ENCODE peak calls at places on chromosomes 11 and 22, in ten cellular contexts. One of them, this sample, is unnamed.

GRCh38 chr11:79228417-79228755 is 212.4 kb downstream of the TENM4 start:
- DNase-seq in NCI-H774: no peak
- DNase-seq in H1: no peak
- DNase-seq in GM18507: no peak
- DNase-seq in naive thymus-derived CD8-positive, alpha-beta T cell: no peak
- DNase-seq in T-helper 17 cell: no peak
- DNase-seq in stimulated activated CD4-positive, alpha-beta T cell treated with anti-CD3 and anti-CD28 coated beads, Interleukin-1b, Interleukin-23, amount 100 ng/mL, for 24 hours: no peak
- DNase-seq in NCI-H1105: no peak
- DNase-seq in stimulated activated CD8-positive, alpha-beta memory T cell treated with anti-CD3 and anti-CD28 coated beads, Interleukin-12 subunit alpha, Interleukin-12 subunit beta, amount 100 ng/mL, for 1 hour: no peak
- DNase-seq in tibial artery: no peak
- DNase-seq in this sample: no peak

GRCh38 chr11:112728716-112729115 is 232.5 kb upstream of the NCAM1 start:
- DNase-seq in NCI-H774: no peak
- DNase-seq in H1: no peak
- DNase-seq in stimulated activated CD8-positive, alpha-beta memory T cell treated with anti-CD3 and anti-CD28 coated beads, Interleukin-12 subunit alpha, Interleukin-12 subunit beta, amount 100 ng/mL, for 1 hour: no peak
- DNase-seq in tibial artery: no peak
- DNase-seq in GM18507: no peak
- DNase-seq in T-helper 17 cell: no peak
- DNase-seq in stimulated activated CD4-positive, alpha-beta T cell treated with anti-CD3 and anti-CD28 coated beads, Interleukin-1b, Interleukin-23, amount 100 ng/mL, for 24 hours: no peak
- DNase-seq in NCI-H1105: no peak
- DNase-seq in naive thymus-derived CD8-positive, alpha-beta T cell: no peak
- DNase-seq in this sample: no peak

GRCh38 chr11:93541884-93542752 is 1.1 kb downstream of the SMCO4 start:
- DNase-seq in H1: peak; percentile 41
- DNase-seq in naive thymus-derived CD8-positive, alpha-beta T cell: no peak
- DNase-seq in GM18507: no peak
- DNase-seq in stimulated activated CD4-positive, alpha-beta T cell treated with anti-CD3 and anti-CD28 coated beads, Interleukin-1b, Interleukin-23, amount 100 ng/mL, for 24 hours: no peak
- DNase-seq in T-helper 17 cell: peak; percentile 26
- DNase-seq in stimulated activated CD8-positive, alpha-beta memory T cell treated with anti-CD3 and anti-CD28 coated beads, Interleukin-12 subunit alpha, Interleukin-12 subunit beta, amount 100 ng/mL, for 1 hour: no peak
- DNase-seq in NCI-H774: peak; percentile 30
- DNase-seq in tibial artery: peak; percentile 69
- DNase-seq in NCI-H1105: no peak
- DNase-seq in this sample: peak; percentile 39

GRCh38 chr22:46546466-46547178 is 9.2 kb upstream of the CELSR1 start:
- DNase-seq in naive thymus-derived CD8-positive, alpha-beta T cell: no peak
- DNase-seq in NCI-H774: no peak
- DNase-seq in tibial artery: no peak
- DNase-seq in NCI-H1105: no peak
- DNase-seq in stimulated activated CD8-positive, alpha-beta memory T cell treated with anti-CD3 and anti-CD28 coated beads, Interleukin-12 subunit alpha, Interleukin-12 subunit beta, amount 100 ng/mL, for 1 hour: no peak
- DNase-seq in T-helper 17 cell: no peak
- DNase-seq in stimulated activated CD4-positive, alpha-beta T cell treated with anti-CD3 and anti-CD28 coated beads, Interleukin-1b, Interleukin-23, amount 100 ng/mL, for 24 hours: no peak
- DNase-seq in GM18507: no peak
- DNase-seq in H1: no peak
- DNase-seq in this sample: no peak

GRCh38 chr11:44305643-44306468 is 4.1 kb downstream of the ALX4 start:
- DNase-seq in stimulated activated CD4-positive, alpha-beta T cell treated with anti-CD3 and anti-CD28 coated beads, Interleukin-1b, Interleukin-23, amount 100 ng/mL, for 24 hours: no peak
- DNase-seq in T-helper 17 cell: no peak
- DNase-seq in NCI-H1105: no peak
- DNase-seq in tibial artery: no peak
- DNase-seq in NCI-H774: no peak
- DNase-seq in H1: no peak
- DNase-seq in stimulated activated CD8-positive, alpha-beta memory T cell treated with anti-CD3 and anti-CD28 coated beads, Interleukin-12 subunit alpha, Interleukin-12 subunit beta, amount 100 ng/mL, for 1 hour: peak; percentile 4
- DNase-seq in GM18507: no peak
- DNase-seq in naive thymus-derived CD8-positive, alpha-beta T cell: no peak
- DNase-seq in this sample: peak; percentile 8

GRCh38 chr11:34051349-34052035 is at the start of gene CAPRIN1:
- DNase-seq in tibial artery: peak; percentile 91
- DNase-seq in GM18507: peak; percentile 79
- DNase-seq in stimulated activated CD8-positive, alpha-beta memory T cell treated with anti-CD3 and anti-CD28 coated beads, Interleukin-12 subunit alpha, Interleukin-12 subunit beta, amount 100 ng/mL, for 1 hour: peak; percentile 58
- DNase-seq in NCI-H1105: peak; percentile 93
- DNase-seq in naive thymus-derived CD8-positive, alpha-beta T cell: peak; percentile 79
- DNase-seq in T-helper 17 cell: peak; percentile 79
- DNase-seq in stimulated activated CD4-positive, alpha-beta T cell treated with anti-CD3 and anti-CD28 coated beads, Interleukin-1b, Interleukin-23, amount 100 ng/mL, for 24 hours: peak; percentile 65
- DNase-seq in NCI-H774: peak; percentile 81
- DNase-seq in H1: peak; percentile 84
- DNase-seq in this sample: peak; percentile 87

GRCh38 chr22:30754971-30755759 is 60.5 kb downstream of the OSBP2 start:
- DNase-seq in tibial artery: no peak
- DNase-seq in stimulated activated CD4-positive, alpha-beta T cell treated with anti-CD3 and anti-CD28 coated beads, Interleukin-1b, Interleukin-23, amount 100 ng/mL, for 24 hours: no peak
- DNase-seq in T-helper 17 cell: peak; percentile 20
- DNase-seq in stimulated activated CD8-positive, alpha-beta memory T cell treated with anti-CD3 and anti-CD28 coated beads, Interleukin-12 subunit alpha, Interleukin-12 subunit beta, amount 100 ng/mL, for 1 hour: peak; percentile 25
- DNase-seq in NCI-H774: peak; percentile 5
- DNase-seq in H1: peak; percentile 54
- DNase-seq in NCI-H1105: peak; percentile 38
- DNase-seq in GM18507: peak; percentile 56
- DNase-seq in naive thymus-derived CD8-positive, alpha-beta T cell: no peak
- DNase-seq in this sample: peak; percentile 22

GRCh38 chr11:75269367-75269660 is 28.7 kb downstream of the TPBGL start:
- DNase-seq in GM18507: no peak
- DNase-seq in naive thymus-derived CD8-positive, alpha-beta T cell: no peak
- DNase-seq in stimulated activated CD8-positive, alpha-beta memory T cell treated with anti-CD3 and anti-CD28 coated beads, Interleukin-12 subunit alpha, Interleukin-12 subunit beta, amount 100 ng/mL, for 1 hour: no peak
- DNase-seq in NCI-H774: no peak
- DNase-seq in NCI-H1105: no peak
- DNase-seq in H1: no peak
- DNase-seq in stimulated activated CD4-positive, alpha-beta T cell treated with anti-CD3 and anti-CD28 coated beads, Interleukin-1b, Interleukin-23, amount 100 ng/mL, for 24 hours: no peak
- DNase-seq in tibial artery: peak; percentile 34
- DNase-seq in T-helper 17 cell: no peak
- DNase-seq in this sample: no peak

GRCh38 chr22:23677701-23677995 is 13.2 kb upstream of the RGL4 start:
- DNase-seq in T-helper 17 cell: no peak
- DNase-seq in NCI-H1105: no peak
- DNase-seq in stimulated activated CD8-positive, alpha-beta memory T cell treated with anti-CD3 and anti-CD28 coated beads, Interleukin-12 subunit alpha, Interleukin-12 subunit beta, amount 100 ng/mL, for 1 hour: no peak
- DNase-seq in GM18507: no peak
- DNase-seq in naive thymus-derived CD8-positive, alpha-beta T cell: no peak
- DNase-seq in stimulated activated CD4-positive, alpha-beta T cell treated with anti-CD3 and anti-CD28 coated beads, Interleukin-1b, Interleukin-23, amount 100 ng/mL, for 24 hours: no peak
- DNase-seq in tibial artery: no peak
- DNase-seq in H1: no peak
- DNase-seq in NCI-H774: no peak
- DNase-seq in this sample: no peak

GRCh38 chr11:68033708-68034045 is 3.2 kb downstream of the NDUFS8 start:
- DNase-seq in tibial artery: no peak
- DNase-seq in T-helper 17 cell: no peak
- DNase-seq in naive thymus-derived CD8-positive, alpha-beta T cell: no peak
- DNase-seq in NCI-H1105: no peak
- DNase-seq in GM18507: no peak
- DNase-seq in stimulated activated CD4-positive, alpha-beta T cell treated with anti-CD3 and anti-CD28 coated beads, Interleukin-1b, Interleukin-23, amount 100 ng/mL, for 24 hours: no peak
- DNase-seq in stimulated activated CD8-positive, alpha-beta memory T cell treated with anti-CD3 and anti-CD28 coated beads, Interleukin-12 subunit alpha, Interleukin-12 subunit beta, amount 100 ng/mL, for 1 hour: no peak
- DNase-seq in H1: no peak
- DNase-seq in NCI-H774: no peak
- DNase-seq in this sample: no peak

GRCh38 chr11:60845338-60845737 is 3.4 kb downstream of the CCDC86 start:
- DNase-seq in H1: no peak
- DNase-seq in NCI-H1105: no peak
- DNase-seq in naive thymus-derived CD8-positive, alpha-beta T cell: no peak
- DNase-seq in NCI-H774: no peak
- DNase-seq in tibial artery: no peak
- DNase-seq in stimulated activated CD4-positive, alpha-beta T cell treated with anti-CD3 and anti-CD28 coated beads, Interleukin-1b, Interleukin-23, amount 100 ng/mL, for 24 hours: no peak
- DNase-seq in GM18507: no peak
- DNase-seq in stimulated activated CD8-positive, alpha-beta memory T cell treated with anti-CD3 and anti-CD28 coated beads, Interleukin-12 subunit alpha, Interleukin-12 subunit beta, amount 100 ng/mL, for 1 hour: no peak
- DNase-seq in T-helper 17 cell: no peak
- DNase-seq in this sample: no peak

GRCh38 chr11:47987310-47987709 is 7.0 kb downstream of the PTPRJ start:
- DNase-seq in NCI-H774: no peak
- DNase-seq in T-helper 17 cell: no peak
- DNase-seq in naive thymus-derived CD8-positive, alpha-beta T cell: no peak
- DNase-seq in stimulated activated CD4-positive, alpha-beta T cell treated with anti-CD3 and anti-CD28 coated beads, Interleukin-1b, Interleukin-23, amount 100 ng/mL, for 24 hours: no peak
- DNase-seq in stimulated activated CD8-positive, alpha-beta memory T cell treated with anti-CD3 and anti-CD28 coated beads, Interleukin-12 subunit alpha, Interleukin-12 subunit beta, amount 100 ng/mL, for 1 hour: no peak
- DNase-seq in H1: no peak
- DNase-seq in NCI-H1105: no peak
- DNase-seq in GM18507: no peak
- DNase-seq in tibial artery: no peak
- DNase-seq in this sample: no peak

GRCh38 chr11:77886401-77886800 is 65.5 kb downstream of the AAMDC start:
- DNase-seq in NCI-H1105: no peak
- DNase-seq in stimulated activated CD4-positive, alpha-beta T cell treated with anti-CD3 and anti-CD28 coated beads, Interleukin-1b, Interleukin-23, amount 100 ng/mL, for 24 hours: no peak
- DNase-seq in T-helper 17 cell: no peak
- DNase-seq in GM18507: no peak
- DNase-seq in stimulated activated CD8-positive, alpha-beta memory T cell treated with anti-CD3 and anti-CD28 coated beads, Interleukin-12 subunit alpha, Interleukin-12 subunit beta, amount 100 ng/mL, for 1 hour: no peak
- DNase-seq in naive thymus-derived CD8-positive, alpha-beta T cell: no peak
- DNase-seq in NCI-H774: no peak
- DNase-seq in tibial artery: no peak
- DNase-seq in H1: no peak
- DNase-seq in this sample: no peak

GRCh38 chr22:45887202-45888131 is 89.5 kb downstream of the WNT7B start:
- DNase-seq in H1: no peak
- DNase-seq in stimulated activated CD8-positive, alpha-beta memory T cell treated with anti-CD3 and anti-CD28 coated beads, Interleukin-12 subunit alpha, Interleukin-12 subunit beta, amount 100 ng/mL, for 1 hour: no peak
- DNase-seq in naive thymus-derived CD8-positive, alpha-beta T cell: no peak
- DNase-seq in NCI-H1105: no peak
- DNase-seq in NCI-H774: no peak
- DNase-seq in stimulated activated CD4-positive, alpha-beta T cell treated with anti-CD3 and anti-CD28 coated beads, Interleukin-1b, Interleukin-23, amount 100 ng/mL, for 24 hours: no peak
- DNase-seq in T-helper 17 cell: no peak
- DNase-seq in tibial artery: peak; percentile 51
- DNase-seq in GM18507: no peak
- DNase-seq in this sample: no peak

GRCh38 chr11:57426439-57426753 is 525 bp downstream of the SLC43A3 start:
- DNase-seq in NCI-H1105: no peak
- DNase-seq in H1: no peak
- DNase-seq in tibial artery: no peak
- DNase-seq in stimulated activated CD4-positive, alpha-beta T cell treated with anti-CD3 and anti-CD28 coated beads, Interleukin-1b, Interleukin-23, amount 100 ng/mL, for 24 hours: no peak
- DNase-seq in GM18507: no peak
- DNase-seq in naive thymus-derived CD8-positive, alpha-beta T cell: no peak
- DNase-seq in stimulated activated CD8-positive, alpha-beta memory T cell treated with anti-CD3 and anti-CD28 coated beads, Interleukin-12 subunit alpha, Interleukin-12 subunit beta, amount 100 ng/mL, for 1 hour: no peak
- DNase-seq in NCI-H774: no peak
- DNase-seq in T-helper 17 cell: no peak
- DNase-seq in this sample: no peak

GRCh38 chr11:125374398-125374797 is 121.7 kb downstream of the FEZ1 start:
- DNase-seq in NCI-H1105: no peak
- DNase-seq in GM18507: no peak
- DNase-seq in naive thymus-derived CD8-positive, alpha-beta T cell: no peak
- DNase-seq in H1: no peak
- DNase-seq in NCI-H774: no peak
- DNase-seq in stimulated activated CD8-positive, alpha-beta memory T cell treated with anti-CD3 and anti-CD28 coated beads, Interleukin-12 subunit alpha, Interleukin-12 subunit beta, amount 100 ng/mL, for 1 hour: no peak
- DNase-seq in T-helper 17 cell: no peak
- DNase-seq in stimulated activated CD4-positive, alpha-beta T cell treated with anti-CD3 and anti-CD28 coated beads, Interleukin-1b, Interleukin-23, amount 100 ng/mL, for 24 hours: no peak
- DNase-seq in tibial artery: no peak
- DNase-seq in this sample: no peak

GRCh38 chr11:19979519-19979845 is 180.8 kb downstream of the DBX1 start:
- DNase-seq in T-helper 17 cell: no peak
- DNase-seq in GM18507: peak; percentile 39
- DNase-seq in stimulated activated CD4-positive, alpha-beta T cell treated with anti-CD3 and anti-CD28 coated beads, Interleukin-1b, Interleukin-23, amount 100 ng/mL, for 24 hours: no peak
- DNase-seq in H1: no peak
- DNase-seq in stimulated activated CD8-positive, alpha-beta memory T cell treated with anti-CD3 and anti-CD28 coated beads, Interleukin-12 subunit alpha, Interleukin-12 subunit beta, amount 100 ng/mL, for 1 hour: no peak
- DNase-seq in tibial artery: no peak
- DNase-seq in NCI-H774: no peak
- DNase-seq in NCI-H1105: no peak
- DNase-seq in naive thymus-derived CD8-positive, alpha-beta T cell: no peak
- DNase-seq in this sample: no peak

GRCh38 chr11:125625225-125625593 is 246 bp downstream of the CHEK1 start:
- DNase-seq in NCI-H774: no peak
- DNase-seq in stimulated activated CD8-positive, alpha-beta memory T cell treated with anti-CD3 and anti-CD28 coated beads, Interleukin-12 subunit alpha, Interleukin-12 subunit beta, amount 100 ng/mL, for 1 hour: no peak
- DNase-seq in stimulated activated CD4-positive, alpha-beta T cell treated with anti-CD3 and anti-CD28 coated beads, Interleukin-1b, Interleukin-23, amount 100 ng/mL, for 24 hours: no peak
- DNase-seq in NCI-H1105: peak; percentile 73
- DNase-seq in naive thymus-derived CD8-positive, alpha-beta T cell: no peak
- DNase-seq in T-helper 17 cell: no peak
- DNase-seq in GM18507: no peak
- DNase-seq in H1: no peak
- DNase-seq in tibial artery: no peak
- DNase-seq in this sample: no peak

GRCh38 chr22:40418366-40419201 is 48.2 kb downstream of the SGSM3 start:
- DNase-seq in GM18507: no peak
- DNase-seq in stimulated activated CD4-positive, alpha-beta T cell treated with anti-CD3 and anti-CD28 coated beads, Interleukin-1b, Interleukin-23, amount 100 ng/mL, for 24 hours: no peak
- DNase-seq in NCI-H1105: peak; percentile 87
- DNase-seq in naive thymus-derived CD8-positive, alpha-beta T cell: peak; percentile 60
- DNase-seq in stimulated activated CD8-positive, alpha-beta memory T cell treated with anti-CD3 and anti-CD28 coated beads, Interleukin-12 subunit alpha, Interleukin-12 subunit beta, amount 100 ng/mL, for 1 hour: no peak
- DNase-seq in T-helper 17 cell: no peak
- DNase-seq in tibial artery: no peak
- DNase-seq in NCI-H774: no peak
- DNase-seq in H1: no peak
- DNase-seq in this sample: no peak

GRCh38 chr22:35749808-35750207 is 32.1 kb downstream of the APOL5 start:
- DNase-seq in tibial artery: no peak
- DNase-seq in stimulated activated CD4-positive, alpha-beta T cell treated with anti-CD3 and anti-CD28 coated beads, Interleukin-1b, Interleukin-23, amount 100 ng/mL, for 24 hours: no peak
- DNase-seq in GM18507: peak; percentile 42
- DNase-seq in stimulated activated CD8-positive, alpha-beta memory T cell treated with anti-CD3 and anti-CD28 coated beads, Interleukin-12 subunit alpha, Interleukin-12 subunit beta, amount 100 ng/mL, for 1 hour: no peak
- DNase-seq in naive thymus-derived CD8-positive, alpha-beta T cell: no peak
- DNase-seq in NCI-H1105: no peak
- DNase-seq in T-helper 17 cell: no peak
- DNase-seq in NCI-H774: no peak
- DNase-seq in H1: no peak
- DNase-seq in this sample: no peak

GRCh38 chr11:3854660-3854976 is 846 bp upstream of the STIM1 start:
- DNase-seq in GM18507: no peak
- DNase-seq in stimulated activated CD4-positive, alpha-beta T cell treated with anti-CD3 and anti-CD28 coated beads, Interleukin-1b, Interleukin-23, amount 100 ng/mL, for 24 hours: no peak
- DNase-seq in H1: no peak
- DNase-seq in tibial artery: no peak
- DNase-seq in naive thymus-derived CD8-positive, alpha-beta T cell: no peak
- DNase-seq in T-helper 17 cell: no peak
- DNase-seq in NCI-H1105: no peak
- DNase-seq in NCI-H774: no peak
- DNase-seq in stimulated activated CD8-positive, alpha-beta memory T cell treated with anti-CD3 and anti-CD28 coated beads, Interleukin-12 subunit alpha, Interleukin-12 subunit beta, amount 100 ng/mL, for 1 hour: no peak
- DNase-seq in this sample: no peak

GRCh38 chr11:3867209-3868071 is 12.0 kb downstream of the STIM1 start:
- DNase-seq in stimulated activated CD8-positive, alpha-beta memory T cell treated with anti-CD3 and anti-CD28 coated beads, Interleukin-12 subunit alpha, Interleukin-12 subunit beta, amount 100 ng/mL, for 1 hour: no peak
- DNase-seq in tibial artery: no peak
- DNase-seq in T-helper 17 cell: no peak
- DNase-seq in NCI-H1105: no peak
- DNase-seq in stimulated activated CD4-positive, alpha-beta T cell treated with anti-CD3 and anti-CD28 coated beads, Interleukin-1b, Interleukin-23, amount 100 ng/mL, for 24 hours: no peak
- DNase-seq in GM18507: no peak
- DNase-seq in NCI-H774: peak; percentile 7
- DNase-seq in naive thymus-derived CD8-positive, alpha-beta T cell: no peak
- DNase-seq in H1: no peak
- DNase-seq in this sample: no peak

GRCh38 chr11:47257518-47258316 is at the start of gene NR1H3:
- DNase-seq in stimulated activated CD4-positive, alpha-beta T cell treated with anti-CD3 and anti-CD28 coated beads, Interleukin-1b, Interleukin-23, amount 100 ng/mL, for 24 hours: no peak
- DNase-seq in GM18507: no peak
- DNase-seq in H1: no peak
- DNase-seq in stimulated activated CD8-positive, alpha-beta memory T cell treated with anti-CD3 and anti-CD28 coated beads, Interleukin-12 subunit alpha, Interleukin-12 subunit beta, amount 100 ng/mL, for 1 hour: no peak
- DNase-seq in T-helper 17 cell: no peak
- DNase-seq in NCI-H1105: no peak
- DNase-seq in NCI-H774: no peak
- DNase-seq in naive thymus-derived CD8-positive, alpha-beta T cell: no peak
- DNase-seq in tibial artery: peak; percentile 89
- DNase-seq in this sample: no peak

GRCh38 chr11:69111578-69112247 is 44.0 kb upstream of the SMIM38 start:
- DNase-seq in naive thymus-derived CD8-positive, alpha-beta T cell: no peak
- DNase-seq in H1: no peak
- DNase-seq in NCI-H774: no peak
- DNase-seq in NCI-H1105: no peak
- DNase-seq in stimulated activated CD4-positive, alpha-beta T cell treated with anti-CD3 and anti-CD28 coated beads, Interleukin-1b, Interleukin-23, amount 100 ng/mL, for 24 hours: no peak
- DNase-seq in stimulated activated CD8-positive, alpha-beta memory T cell treated with anti-CD3 and anti-CD28 coated beads, Interleukin-12 subunit alpha, Interleukin-12 subunit beta, amount 100 ng/mL, for 1 hour: no peak
- DNase-seq in GM18507: no peak
- DNase-seq in T-helper 17 cell: no peak
- DNase-seq in tibial artery: no peak
- DNase-seq in this sample: no peak

GRCh38 chr11:35623708-35624168 is 5.5 kb downstream of the FJX1 start:
- DNase-seq in NCI-H774: no peak
- DNase-seq in stimulated activated CD4-positive, alpha-beta T cell treated with anti-CD3 and anti-CD28 coated beads, Interleukin-1b, Interleukin-23, amount 100 ng/mL, for 24 hours: no peak
- DNase-seq in stimulated activated CD8-positive, alpha-beta memory T cell treated with anti-CD3 and anti-CD28 coated beads, Interleukin-12 subunit alpha, Interleukin-12 subunit beta, amount 100 ng/mL, for 1 hour: no peak
- DNase-seq in naive thymus-derived CD8-positive, alpha-beta T cell: no peak
- DNase-seq in H1: no peak
- DNase-seq in T-helper 17 cell: no peak
- DNase-seq in NCI-H1105: no peak
- DNase-seq in GM18507: no peak
- DNase-seq in tibial artery: no peak
- DNase-seq in this sample: no peak

GRCh38 chr11:32305460-32305859 is 129.9 kb downstream of the WT1 start:
- DNase-seq in tibial artery: no peak
- DNase-seq in naive thymus-derived CD8-positive, alpha-beta T cell: no peak
- DNase-seq in NCI-H1105: no peak
- DNase-seq in GM18507: no peak
- DNase-seq in H1: no peak
- DNase-seq in stimulated activated CD8-positive, alpha-beta memory T cell treated with anti-CD3 and anti-CD28 coated beads, Interleukin-12 subunit alpha, Interleukin-12 subunit beta, amount 100 ng/mL, for 1 hour: no peak
- DNase-seq in NCI-H774: no peak
- DNase-seq in stimulated activated CD4-positive, alpha-beta T cell treated with anti-CD3 and anti-CD28 coated beads, Interleukin-1b, Interleukin-23, amount 100 ng/mL, for 24 hours: no peak
- DNase-seq in T-helper 17 cell: no peak
- DNase-seq in this sample: no peak

GRCh38 chr11:99268895-99269294 is 248.1 kb downstream of the CNTN5 start:
- DNase-seq in naive thymus-derived CD8-positive, alpha-beta T cell: no peak
- DNase-seq in T-helper 17 cell: no peak
- DNase-seq in stimulated activated CD4-positive, alpha-beta T cell treated with anti-CD3 and anti-CD28 coated beads, Interleukin-1b, Interleukin-23, amount 100 ng/mL, for 24 hours: no peak
- DNase-seq in NCI-H1105: peak; percentile 81
- DNase-seq in stimulated activated CD8-positive, alpha-beta memory T cell treated with anti-CD3 and anti-CD28 coated beads, Interleukin-12 subunit alpha, Interleukin-12 subunit beta, amount 100 ng/mL, for 1 hour: no peak
- DNase-seq in NCI-H774: peak; percentile 9
- DNase-seq in GM18507: no peak
- DNase-seq in H1: no peak
- DNase-seq in tibial artery: no peak
- DNase-seq in this sample: no peak

GRCh38 chr11:77198440-77198849 is 70.4 kb downstream of the MYO7A start:
- DNase-seq in GM18507: peak; percentile 18
- DNase-seq in NCI-H774: no peak
- DNase-seq in stimulated activated CD8-positive, alpha-beta memory T cell treated with anti-CD3 and anti-CD28 coated beads, Interleukin-12 subunit alpha, Interleukin-12 subunit beta, amount 100 ng/mL, for 1 hour: no peak
- DNase-seq in naive thymus-derived CD8-positive, alpha-beta T cell: no peak
- DNase-seq in tibial artery: peak; percentile 39
- DNase-seq in NCI-H1105: peak; percentile 14
- DNase-seq in T-helper 17 cell: no peak
- DNase-seq in H1: peak; percentile 44
- DNase-seq in stimulated activated CD4-positive, alpha-beta T cell treated with anti-CD3 and anti-CD28 coated beads, Interleukin-1b, Interleukin-23, amount 100 ng/mL, for 24 hours: no peak
- DNase-seq in this sample: no peak

This sample was measured in central memory CD4-positive, alpha-beta T cell.